ENCODE peak calls at places on chromosomes 16 and 17, in five cellular contexts. One of them, this sample, is unnamed.

GRCh38 chr16:13245713-13246377 is 344.4 kb downstream of the SHISA9 start:
- DNase-seq in T47D: no peak
- DNase-seq in head of caudate nucleus: no peak
- DNase-seq in spleen: no peak
- DNase-seq in small intestine: no peak
- DNase-seq in this sample: no peak

GRCh38 chr17:7186241-7186640 is 7.1 kb upstream of the ASGR1 start:
- DNase-seq in T47D: no peak
- DNase-seq in head of caudate nucleus: no peak
- DNase-seq in spleen: no peak
- DNase-seq in small intestine: no peak
- DNase-seq in this sample: no peak

GRCh38 chr16:35215287-35215686 is 1755.9 kb downstream of the TP53TG3F start:
- DNase-seq in T47D: no peak
- DNase-seq in head of caudate nucleus: no peak
- DNase-seq in spleen: no peak
- DNase-seq in small intestine: no peak
- DNase-seq in this sample: no peak

GRCh38 chr17:10073905-10074304 is 124.5 kb downstream of the GAS7 start:
- DNase-seq in T47D: no peak
- DNase-seq in head of caudate nucleus: no peak
- DNase-seq in spleen: no peak
- DNase-seq in small intestine: no peak
- DNase-seq in this sample: no peak

GRCh38 chr17:75325348-75325747 is 36.1 kb upstream of the SLC25A19 start:
- DNase-seq in T47D: no peak
- DNase-seq in head of caudate nucleus: no peak
- DNase-seq in spleen: peak
- DNase-seq in small intestine: no peak
- DNase-seq in this sample: no peak

GRCh38 chr17:63035695-63036094 is 69.7 kb downstream of the TANC2 start:
- DNase-seq in T47D: no peak
- DNase-seq in head of caudate nucleus: no peak
- DNase-seq in spleen: no peak
- DNase-seq in small intestine: no peak
- DNase-seq in this sample: no peak

GRCh38 chr16:69566437-69567030 is 768 bp downstream of the NFAT5 start:
- DNase-seq in T47D: peak
- DNase-seq in head of caudate nucleus: peak
- DNase-seq in spleen: peak
- DNase-seq in small intestine: no peak
- DNase-seq in this sample: peak

GRCh38 chr16:75764154-75764768 is 38.0 kb upstream of the CPHXL start:
- DNase-seq in T47D: peak
- DNase-seq in head of caudate nucleus: peak
- DNase-seq in spleen: no peak
- DNase-seq in small intestine: peak
- DNase-seq in this sample: peak

GRCh38 chr17:16446338-16446983 is 31.1 kb downstream of the TRPV2 start:
- DNase-seq in T47D: no peak
- DNase-seq in head of caudate nucleus: no peak
- DNase-seq in spleen: no peak
- DNase-seq in small intestine: no peak
- DNase-seq in this sample: no peak

GRCh38 chr17:1060991-1061390 is 64.1 kb downstream of the TIMM22 start:
- DNase-seq in T47D: no peak
- DNase-seq in head of caudate nucleus: no peak
- DNase-seq in spleen: no peak
- DNase-seq in small intestine: no peak
- DNase-seq in this sample: no peak

GRCh38 chr17:15123593-15124590 is 141.2 kb downstream of the PMP22 start:
- DNase-seq in T47D: no peak
- DNase-seq in head of caudate nucleus: no peak
- DNase-seq in spleen: no peak
- DNase-seq in small intestine: no peak
- DNase-seq in this sample: no peak

GRCh38 chr17:64200080-64201042 is 62.7 kb downstream of the TEX2 start:
- DNase-seq in T47D: no peak
- DNase-seq in head of caudate nucleus: no peak
- DNase-seq in spleen: no peak
- DNase-seq in small intestine: peak
- DNase-seq in this sample: no peak

GRCh38 chr16:13427943-13428342 is 492.0 kb upstream of the ERCC4 start:
- DNase-seq in T47D: no peak
- DNase-seq in head of caudate nucleus: no peak
- DNase-seq in spleen: no peak
- DNase-seq in small intestine: no peak
- DNase-seq in this sample: no peak

GRCh38 chr17:16491703-16492612 is at the start of gene LRRC75A:
- DNase-seq in T47D: peak
- DNase-seq in head of caudate nucleus: peak
- DNase-seq in spleen: peak
- DNase-seq in small intestine: peak
- DNase-seq in this sample: peak

GRCh38 chr17:43338886-43339516 is 59.8 kb upstream of the ARL4D start:
- DNase-seq in T47D: no peak
- DNase-seq in head of caudate nucleus: peak
- DNase-seq in spleen: peak
- DNase-seq in small intestine: peak
- DNase-seq in this sample: peak

GRCh38 chr17:8481703-8482102 is 46.0 kb downstream of the NDEL1 start:
- DNase-seq in T47D: no peak
- DNase-seq in head of caudate nucleus: no peak
- DNase-seq in spleen: no peak
- DNase-seq in small intestine: no peak
- DNase-seq in this sample: no peak

GRCh38 chr17:55433029-55433628 is 11.5 kb upstream of the MMD start:
- DNase-seq in T47D: peak
- DNase-seq in head of caudate nucleus: no peak
- DNase-seq in spleen: no peak
- DNase-seq in small intestine: no peak
- DNase-seq in this sample: no peak

GRCh38 chr16:63302841-63303240 is 1266.6 kb upstream of the CDH8 start:
- DNase-seq in T47D: no peak
- DNase-seq in head of caudate nucleus: no peak
- DNase-seq in spleen: no peak
- DNase-seq in small intestine: no peak
- DNase-seq in this sample: no peak

GRCh38 chr16:29825145-29826044 is 5.1 kb downstream of the MVP start:
- DNase-seq in T47D: no peak
- DNase-seq in head of caudate nucleus: peak
- DNase-seq in spleen: no peak
- DNase-seq in small intestine: peak
- DNase-seq in this sample: no peak

GRCh38 chr17:58320163-58320558 is 8.4 kb downstream of the TSPOAP1 start:
- DNase-seq in T47D: no peak
- DNase-seq in head of caudate nucleus: no peak
- DNase-seq in spleen: no peak
- DNase-seq in small intestine: no peak
- DNase-seq in this sample: no peak

GRCh38 chr17:77366558-77367245 is 225.9 kb downstream of the SEC14L1 start:
- DNase-seq in T47D: no peak
- DNase-seq in head of caudate nucleus: no peak
- DNase-seq in spleen: peak
- DNase-seq in small intestine: peak
- DNase-seq in this sample: no peak

GRCh38 chr17:58153046-58153445 is 4.9 kb downstream of the OR4D1 start:
- DNase-seq in T47D: no peak
- DNase-seq in head of caudate nucleus: no peak
- DNase-seq in spleen: no peak
- DNase-seq in small intestine: no peak
- DNase-seq in this sample: no peak

This sample was measured in midbrain.